ENCODE peak calls at places on chromosome X, in nine cellular contexts. Q, K, G, R, H, S, F, O and W are unnamed samples.
A peak's percentile ranks its signal among the peaks of the same experiment; 100 is the strongest.

GRCh38 chrX:49878834-49879655 is at the start of gene USP27X:
- DNase-seq in Q (peak; percentile 27), K (peak; percentile 84), G (peak; percentile 85), R (peak; percentile 72), H (peak; percentile 77), S (peak; percentile 81), F (peak; percentile 55), O (peak; percentile 75), W (peak; percentile 89)

GRCh38 chrX:136214551-136214950 is 36.6 kb downstream of the MAP7D3 start:
- DNase-seq in Q (no peak), K (no peak), G (no peak), R (no peak), H (peak; percentile 42), S (peak; percentile 75), F (no peak), O (no peak), W (peak; percentile 92)

GRCh38 chrX:132426695-132427281 is 62.0 kb downstream of the MBNL3 start:
- DNase-seq in Q (no peak), K (no peak), G (no peak), R (no peak), H (peak; percentile 63), S (peak; percentile 54), F (no peak), O (peak; percentile 57), W (no peak)

GRCh38 chrX:134658002-134658401 is 269 bp downstream of the PLAC1 start:
- DNase-seq in Q (no peak), K (no peak), G (no peak), R (no peak), H (no peak), S (peak; percentile 13), F (no peak), O (no peak), W (no peak)

GRCh38 chrX:136468391-136469103 is 19.2 kb upstream of the BRS3 start:
- DNase-seq in Q (no peak), K (no peak), G (no peak), R (no peak), H (no peak), S (no peak), F (no peak), O (no peak), W (no peak)

GRCh38 chrX:5337160-5337559 is 891.5 kb downstream of the NLGN4X start:
- DNase-seq in Q (no peak), K (no peak), G (no peak), R (no peak), H (no peak), S (no peak), F (no peak), O (no peak), W (no peak)

GRCh38 chrX:29090811-29091210 is 503.6 kb downstream of the IL1RAPL1 start:
- DNase-seq in Q (no peak), K (no peak), G (no peak), R (no peak), H (peak; percentile 1), S (peak; percentile 29), F (no peak), O (no peak), W (no peak)

GRCh38 chrX:151397741-151398070 is 700 bp downstream of the VMA21 start:
- DNase-seq in Q (no peak), K (no peak), G (no peak), R (no peak), H (no peak), S (no peak), F (no peak), O (no peak), W (no peak)

GRCh38 chrX:49079489-49080428 is at the start of gene WDR45:
- DNase-seq in Q (peak; percentile 8), K (peak; percentile 79), G (peak; percentile 84), R (peak; percentile 70), H (peak; percentile 49), S (peak; percentile 63), F (no peak), O (peak; percentile 58), W (no peak)

GRCh38 chrX:152893631-152894610 is 3.9 kb upstream of the ZNF185 start:
- DNase-seq in Q (no peak), K (no peak), G (no peak), R (no peak), H (peak; percentile 66), S (no peak), F (no peak), O (no peak), W (no peak)

GRCh38 chrX:122817321-122817720 is 366.8 kb upstream of the GRIA3 start:
- DNase-seq in Q (no peak), K (no peak), G (no peak), R (no peak), H (no peak), S (no peak), F (no peak), O (no peak), W (no peak)

GRCh38 chrX:78321809-78322208 is 5.6 kb downstream of the CYSLTR1 start:
- DNase-seq in Q (no peak), K (peak; percentile 14), G (no peak), R (peak; percentile 14), H (peak; percentile 33), S (no peak), F (no peak), O (no peak), W (no peak)

GRCh38 chrX:152635941-152636340 is 1.8 kb upstream of the GABRQ start:
- DNase-seq in Q (no peak), K (no peak), G (no peak), R (no peak), H (peak; percentile 48), S (peak; percentile 50), F (no peak), O (peak; percentile 23), W (no peak)

GRCh38 chrX:154739952-154740351 is 10.9 kb downstream of the GAB3 start:
- DNase-seq in Q (no peak), K (no peak), G (no peak), R (no peak), H (no peak), S (no peak), F (no peak), O (no peak), W (no peak)

GRCh38 chrX:21926116-21926515 is 14.4 kb upstream of the SMS start:
- DNase-seq in Q (no peak), K (no peak), G (no peak), R (no peak), H (no peak), S (peak; percentile 24), F (no peak), O (no peak), W (no peak)

GRCh38 chrX:40504801-40505605 is 75.8 kb upstream of the ATP6AP2 start:
- DNase-seq in Q (peak; percentile 3), K (no peak), G (no peak), R (no peak), H (no peak), S (peak; percentile 86), F (no peak), O (peak; percentile 25), W (no peak)

GRCh38 chrX:129980043-129980442 is 2.4 kb upstream of the BCORL1 start:
- DNase-seq in Q (no peak), K (peak; percentile 52), G (no peak), R (no peak), H (no peak), S (no peak), F (peak; percentile 15), O (no peak), W (no peak)

GRCh38 chrX:50211510-50211909 is 6.9 kb downstream of the CCNB3 start:
- DNase-seq in Q (no peak), K (no peak), G (no peak), R (no peak), H (peak; percentile 18), S (peak; percentile 4), F (no peak), O (peak; percentile 5), W (no peak)

GRCh38 chrX:23554304-23554703 is 113.0 kb upstream of the PRDX4 start:
- DNase-seq in Q (no peak), K (no peak), G (no peak), R (no peak), H (peak; percentile 40), S (peak; percentile 50), F (no peak), O (peak; percentile 20), W (no peak)

GRCh38 chrX:91435465-91435864 is 826 bp downstream of the PABPC5 start:
- DNase-seq in Q (no peak), K (no peak), G (no peak), R (no peak), H (no peak), S (no peak), F (no peak), O (no peak), W (no peak)

GRCh38 chrX:69133561-69134542 is 31.4 kb downstream of the PJA1 start:
- DNase-seq in Q (no peak), K (peak; percentile 49), G (no peak), R (no peak), H (peak; percentile 75), S (peak; percentile 69), F (no peak), O (peak; percentile 61), W (no peak)

GRCh38 chrX:84748965-84749656 is 246.9 kb upstream of the HDX start:
- DNase-seq in Q (no peak), K (no peak), G (no peak), R (no peak), H (no peak), S (no peak), F (no peak), O (no peak), W (no peak)

GRCh38 chrX:109886122-109886761 is 116.7 kb upstream of the TMEM164 start:
- DNase-seq in Q (no peak), K (no peak), G (no peak), R (peak; percentile 15), H (peak; percentile 45), S (peak; percentile 63), F (peak; percentile 45), O (peak; percentile 28), W (no peak)
- TF ChIP-seq CTCF in Q (peak; percentile 82), K (peak; percentile 36), G (peak; percentile 49), R (peak; percentile 72), H (peak; percentile 77), S (peak; percentile 79), F (peak; percentile 86), O (peak; percentile 73), W (peak; percentile 91)

GRCh38 chrX:17375361-17375630 is 296 bp downstream of the NHS start:
- DNase-seq in Q (no peak), K (peak; percentile 20), G (no peak), R (no peak), H (no peak), S (no peak), F (no peak), O (no peak), W (no peak)
- TF ChIP-seq CTCF in Q (no peak), K (no peak), G (no peak), R (no peak), H (no peak), S (no peak), F (no peak), O (no peak), W (no peak)

GRCh38 chrX:39445336-39445735 is 644.1 kb downstream of the MID1IP1 start:
- DNase-seq in Q (no peak), K (no peak), G (no peak), R (no peak), H (no peak), S (no peak), F (no peak), O (no peak), W (no peak)
- TF ChIP-seq CTCF in Q (peak; percentile 25), K (no peak), G (no peak), R (peak; percentile 39), H (peak; percentile 19), S (no peak), F (peak; percentile 34), O (peak; percentile 19), W (no peak)

GRCh38 chrX:128106630-128107029 is 54.4 kb upstream of the ACTRT1 start:
- DNase-seq in Q (no peak), K (no peak), G (no peak), R (no peak), H (peak; percentile 31), S (no peak), F (no peak), O (no peak), W (no peak)
- TF ChIP-seq CTCF in Q (peak; percentile 26), K (no peak), G (no peak), R (no peak), H (peak; percentile 34), S (no peak), F (peak; percentile 55), O (peak; percentile 47), W (peak; percentile 20)